ENCODE peak calls at places on chromosome 11, in five cellular contexts. K, X, E, C and J are unnamed samples.

GRCh38 chr11:36343436-36343835 is 47.3 kb downstream of the PRR5L start:
- DNase-seq in E (no peak), K (no peak), C (no peak), X (no peak), J (no peak)

GRCh38 chr11:134676516-134677287 is 264.7 kb upstream of the B3GAT1 start:
- DNase-seq in C (no peak), E (no peak), K (no peak), X (no peak), J (no peak)

GRCh38 chr11:1157645-1158591 is at the start of gene MUC5AC:
- DNase-seq in K (no peak), E (no peak), C (no peak), X (no peak), J (no peak)

GRCh38 chr11:48193876-48194275 is 22.7 kb upstream of the OR4B1 start:
- DNase-seq in K (no peak), E (no peak), X (peak; percentile 28), C (peak; percentile 8), J (no peak)

GRCh38 chr11:26974068-26974790 is 19.7 kb upstream of the FIBIN start:
- DNase-seq in C (peak; percentile 50), K (no peak), X (no peak), E (no peak), J (no peak)

GRCh38 chr11:5807580-5807979 is 1.1 kb upstream of the OR52N2 start:
- DNase-seq in K (no peak), E (no peak), C (no peak), X (no peak), J (no peak)

GRCh38 chr11:15843309-15843857 is 513.0 kb downstream of the SOX6 start:
- DNase-seq in X (peak; percentile 38), K (no peak), C (peak; percentile 17), E (peak; percentile 93), J (no peak)

GRCh38 chr11:86275493-86276370 is 26.3 kb upstream of the HIKESHI start:
- DNase-seq in E (no peak), K (no peak), X (no peak), C (no peak), J (no peak)

GRCh38 chr11:1949302-1949701 is 2.2 kb downstream of the MRPL23 start:
- DNase-seq in C (no peak), K (no peak), X (no peak), E (no peak), J (no peak)

GRCh38 chr11:108584973-108585372 is 8.6 kb downstream of the EXPH5 start:
- DNase-seq in C (no peak), X (no peak), E (no peak), K (no peak), J (no peak)

GRCh38 chr11:108574675-108575074 is 18.9 kb downstream of the EXPH5 start:
- DNase-seq in E (no peak), C (no peak), X (no peak), K (no peak), J (no peak)

GRCh38 chr11:108576523-108576922 is 17.0 kb downstream of the EXPH5 start:
- DNase-seq in K (no peak), E (no peak), X (no peak), C (no peak), J (no peak)

GRCh38 chr11:108580645-108581044 is 12.9 kb downstream of the EXPH5 start:
- DNase-seq in C (no peak), K (no peak), E (no peak), X (no peak), J (no peak)

DNA sequence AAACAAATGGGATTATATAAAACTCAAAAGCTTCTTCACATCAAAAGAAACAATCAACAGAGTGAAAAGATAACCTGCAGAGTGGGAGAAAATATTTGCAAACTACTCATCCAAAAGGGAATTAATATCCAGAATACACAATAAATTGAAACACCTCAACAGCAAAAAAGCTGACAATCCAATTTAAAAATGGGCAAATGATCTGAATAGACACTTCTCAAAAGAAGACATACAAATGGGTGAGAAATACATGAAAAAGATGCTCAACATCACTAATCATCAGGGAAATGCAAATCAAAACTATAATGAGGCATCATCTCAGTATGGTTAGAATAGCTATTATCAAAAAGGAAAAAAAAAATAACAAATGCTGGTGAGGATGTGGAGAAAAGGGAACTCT is 13.5 kb downstream of the EXPH5 start:
- DNase-seq in C (no peak), E (no peak), K (no peak), X (no peak), J (no peak)
- H3K4me3 ChIP-seq in C (no peak overlapping the region), E (no peak overlapping the region), K (no peak overlapping the region), X (no peak overlapping the region), J (no peak overlapping the region)

DNA sequence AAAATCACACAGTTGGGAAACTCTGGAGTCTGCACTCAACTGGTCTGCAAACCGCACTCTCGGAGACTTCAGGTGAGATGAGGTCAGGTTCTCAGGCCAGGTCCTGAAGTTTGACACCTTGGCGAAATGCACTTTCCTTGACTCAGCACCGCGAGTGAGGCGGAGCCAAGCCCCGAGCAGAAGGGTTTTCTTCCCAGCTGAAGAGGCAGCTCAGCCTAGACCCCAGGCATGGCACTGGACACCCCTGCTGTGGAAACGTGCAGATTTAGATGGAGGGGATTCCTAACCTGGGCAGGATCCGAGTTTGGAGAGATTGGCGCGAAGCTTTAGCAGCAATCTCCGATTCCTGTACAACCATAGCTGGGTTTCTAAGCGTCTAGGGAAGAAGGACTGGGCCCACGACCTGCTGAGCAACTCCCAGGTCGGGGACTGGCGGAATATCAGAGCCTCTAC is 835 bp upstream of the MYOD1 start:
- DNase-seq in X (no peak), K (no peak), C (no peak), E (no peak), J (no peak)
- TF ChIP-seq EZH2 in X (no peak), K (no peak), C (peak; percentile 66), E (no peak), J (no peak)

GRCh38 chr11:126347751-126348628 is 7.5 kb upstream of the ST3GAL4 start:
- DNase-seq in X (no peak), E (no peak), K (no peak), C (no peak), J (no peak)

GRCh38 chr11:126352163-126352562 is 3.3 kb upstream of the ST3GAL4 start:
- DNase-seq in K (no peak), E (no peak), X (no peak), C (no peak), J (no peak)

GRCh38 chr11:126348806-126349582 is 6.5 kb upstream of the ST3GAL4 start:
- DNase-seq in C (peak; percentile 56), K (no peak), X (no peak), E (no peak), J (no peak)

GRCh38 chr11:126352934-126353801 is 2.3 kb upstream of the ST3GAL4 start:
- DNase-seq in X (peak; percentile 86), K (no peak), E (peak; percentile 47), C (peak; percentile 69), J (peak; percentile 42)

GRCh38 chr11:126350811-126351210 is 4.7 kb upstream of the ST3GAL4 start:
- DNase-seq in X (no peak), E (no peak), C (no peak), K (no peak), J (no peak)
- H3K27me3 ChIP-seq in X (no peaks in the 10 kb centered on the region), E (no peaks in the 10 kb centered on the region), C (no peaks in the 10 kb centered on the region), K (no peaks in the 10 kb centered on the region), J (no peaks in the 10 kb centered on the region)

GRCh38 chr11:94524293-94524692 is 12.0 kb downstream of the C11orf97 start:
- DNase-seq in X (peak; percentile 34), K (no peak), C (no peak), E (no peak), J (peak; percentile 71)

GRCh38 chr11:94528551-94528950 is 15.2 kb upstream of the FUT4 start:
- DNase-seq in X (no peak), E (no peak), C (no peak), K (no peak), J (no peak)

GRCh38 chr11:94521684-94522083 is 9.4 kb downstream of the C11orf97 start:
- DNase-seq in C (peak; percentile 24), E (peak; percentile 52), X (no peak), K (no peak), J (no peak)

GRCh38 chr11:94526645-94527438 is 14.6 kb downstream of the C11orf97 start:
- DNase-seq in X (no peak), C (no peak), K (no peak), E (peak; percentile 17), J (no peak)

GRCh38 chr11:94525933-94526332 is 13.7 kb downstream of the C11orf97 start:
- DNase-seq in X (peak; percentile 54), E (peak; percentile 82), K (no peak), C (peak; percentile 62), J (no peak)
- H3K4me3 ChIP-seq in X (no peak overlapping the region), E (no peak overlapping the region), K (no peak overlapping the region), C (no peak overlapping the region), J (no peak overlapping the region)

DNA sequence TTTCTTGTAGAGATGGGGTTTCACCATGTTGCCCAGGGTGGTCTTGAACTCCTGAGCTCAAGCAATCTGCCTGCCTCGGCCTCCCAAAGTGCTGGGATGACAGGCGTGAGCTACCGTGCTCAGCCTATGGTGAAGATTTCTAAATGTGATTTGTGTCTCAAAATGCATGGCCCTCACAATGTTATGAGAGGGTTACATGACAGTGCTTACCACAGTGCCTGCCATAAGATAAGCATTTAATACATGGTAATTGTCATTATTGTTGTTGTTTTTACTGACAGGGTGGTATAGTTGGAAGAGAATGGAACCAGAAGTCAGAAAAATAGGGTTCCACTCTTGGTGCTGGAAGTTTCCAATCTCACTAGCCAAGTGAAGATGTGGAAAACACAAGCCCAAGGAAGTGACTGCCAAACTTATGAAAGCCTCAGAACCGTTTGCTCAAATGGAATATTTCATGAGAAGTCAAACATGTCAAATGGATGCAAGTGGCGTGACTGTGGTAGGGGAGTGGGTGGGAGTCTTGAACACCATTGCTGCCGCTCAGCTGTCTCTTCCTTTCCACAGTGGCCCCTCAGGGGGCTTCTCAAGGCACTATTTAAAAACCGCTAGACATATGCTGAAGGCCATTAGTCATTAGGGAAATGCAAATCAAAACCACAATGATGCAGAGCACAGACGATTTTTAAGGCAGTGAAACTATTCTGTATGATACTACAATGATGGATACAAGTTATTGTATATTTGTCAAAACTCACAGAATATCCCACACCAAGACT is 29.1 kb upstream of the LMO2 start:
- DNase-seq in C (no peak), X (no peak), K (no peak), E (peak; percentile 46), J (no peak)
- TF ChIP-seq EZH2 in C (no peak), X (no peak), K (no peak), E (no peak), J (no peak)

DNA sequence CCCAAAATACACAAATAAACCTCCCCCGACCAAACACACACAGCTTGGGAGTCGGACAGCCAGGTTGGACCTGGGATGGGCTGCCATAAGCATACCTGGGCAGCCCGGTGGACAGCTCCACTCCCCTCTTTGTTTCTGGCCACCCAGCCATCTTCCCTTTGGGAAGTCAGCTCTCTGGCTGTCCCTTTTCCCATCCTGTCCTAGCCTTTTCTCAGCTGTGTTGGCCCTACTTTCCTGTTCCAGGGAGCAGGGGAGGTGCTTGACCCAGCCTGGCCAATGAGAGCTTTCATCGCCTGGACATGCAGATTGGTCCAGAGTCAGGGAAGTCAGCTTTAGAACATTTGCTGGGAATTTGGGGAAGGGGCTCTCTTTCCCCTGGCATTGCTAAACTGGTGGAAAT is 68.7 kb upstream of the NECTIN1 start:
- DNase-seq in E (no peak), X (no peak), K (no peak), C (no peak), J (no peak)
- H3K27me3 ChIP-seq in E (peaks cover 3% of the 10 kb centered on the region), X (no peaks in the 10 kb centered on the region), K (peaks cover 13% of the 10 kb centered on the region), C (no peaks in the 10 kb centered on the region), J (peaks cover 23% of the 10 kb centered on the region)

DNA sequence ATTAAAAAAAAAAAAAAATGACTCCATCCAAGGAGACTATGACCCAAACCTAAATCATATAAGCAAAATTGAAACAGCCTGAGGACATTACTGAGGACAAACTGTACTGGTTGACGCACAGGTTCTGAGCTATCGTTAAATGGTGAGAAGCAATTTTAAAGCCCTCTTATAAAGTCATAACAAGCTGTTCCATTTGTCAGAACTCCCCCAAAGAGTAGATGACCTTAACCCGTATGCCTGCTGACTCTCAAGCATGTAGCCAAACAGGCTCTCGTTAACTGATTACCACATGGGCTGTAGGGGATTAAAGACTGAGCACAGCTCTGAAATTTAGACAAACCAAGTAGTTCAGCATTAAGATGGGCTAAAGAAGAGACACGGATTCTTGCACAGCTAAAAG is 2.2 kb downstream of the CRYAB start:
- DNase-seq in E (no peak), X (no peak), C (no peak), K (no peak), J (no peak)
- H3K4me3 ChIP-seq in E (no peak overlapping the region), X (no peak overlapping the region), C (no peak overlapping the region), K (no peak overlapping the region), J (no peak overlapping the region)